ENCODE peak calls at places on chromosomes 13 and 19, in five cellular contexts. One of them, this sample, is unnamed.

GRCh38 chr13:40994581-40995230 is 24.4 kb downstream of the ELF1 start:
- DNase-seq in naive thymus-derived CD8-positive, alpha-beta T cell: no peak
- DNase-seq in AG08395: no peak
- DNase-seq in KBM-7: no peak
- DNase-seq in uterus: no peak
- DNase-seq in this sample: no peak

GRCh38 chr19:13998426-13998825 is 7.7 kb downstream of the RFX1 start:
- DNase-seq in KBM-7: no peak
- DNase-seq in AG08395: peak; percentile 1
- DNase-seq in uterus: no peak
- DNase-seq in naive thymus-derived CD8-positive, alpha-beta T cell: no peak
- DNase-seq in this sample: no peak

GRCh38 chr13:66518068-66518467 is 712.1 kb downstream of the PCDH9 start:
- DNase-seq in AG08395: no peak
- DNase-seq in naive thymus-derived CD8-positive, alpha-beta T cell: no peak
- DNase-seq in uterus: no peak
- DNase-seq in KBM-7: no peak
- DNase-seq in this sample: no peak

GRCh38 chr19:31334101-31334848 is 15.0 kb downstream of the TSHZ3 start:
- DNase-seq in uterus: no peak
- DNase-seq in KBM-7: no peak
- DNase-seq in naive thymus-derived CD8-positive, alpha-beta T cell: no peak
- DNase-seq in AG08395: no peak
- DNase-seq in this sample: peak; percentile 64

GRCh38 chr13:50793026-50793425 is 50.5 kb downstream of the DLEU7 start:
- DNase-seq in uterus: no peak
- DNase-seq in KBM-7: no peak
- DNase-seq in naive thymus-derived CD8-positive, alpha-beta T cell: no peak
- DNase-seq in AG08395: no peak
- DNase-seq in this sample: no peak

GRCh38 chr13:84366484-84366883 is 484.2 kb upstream of the SLITRK1 start:
- DNase-seq in KBM-7: no peak
- DNase-seq in naive thymus-derived CD8-positive, alpha-beta T cell: no peak
- DNase-seq in AG08395: no peak
- DNase-seq in uterus: no peak
- DNase-seq in this sample: no peak

GRCh38 chr19:10644351-10645007 is 9.7 kb upstream of the ILF3 start:
- DNase-seq in KBM-7: peak; percentile 82
- DNase-seq in AG08395: peak; percentile 94
- DNase-seq in uterus: peak; percentile 86
- DNase-seq in naive thymus-derived CD8-positive, alpha-beta T cell: peak; percentile 83
- DNase-seq in this sample: peak; percentile 76

GRCh38 chr13:21243045-21243842 is 66.8 kb downstream of the MRPL57 start:
- DNase-seq in KBM-7: no peak
- DNase-seq in naive thymus-derived CD8-positive, alpha-beta T cell: no peak
- DNase-seq in uterus: no peak
- DNase-seq in AG08395: no peak
- DNase-seq in this sample: no peak

GRCh38 chr13:42532561-42533335 is 41.2 kb upstream of the TNFSF11 start:
- DNase-seq in naive thymus-derived CD8-positive, alpha-beta T cell: no peak
- DNase-seq in AG08395: no peak
- DNase-seq in KBM-7: no peak
- DNase-seq in uterus: no peak
- DNase-seq in this sample: no peak

GRCh38 chr13:105774739-105775460 is 760.6 kb downstream of the EFNB2 start:
- DNase-seq in AG08395: no peak
- DNase-seq in uterus: no peak
- DNase-seq in KBM-7: no peak
- DNase-seq in naive thymus-derived CD8-positive, alpha-beta T cell: no peak
- DNase-seq in this sample: peak; percentile 91

GRCh38 chr19:17632577-17632976 is 55.6 kb downstream of the UNC13A start:
- DNase-seq in AG08395: no peak
- DNase-seq in naive thymus-derived CD8-positive, alpha-beta T cell: no peak
- DNase-seq in uterus: no peak
- DNase-seq in KBM-7: no peak
- DNase-seq in this sample: no peak

GRCh38 chr19:41702208-41702651 is 6.2 kb upstream of the CEACAM5 start:
- DNase-seq in AG08395: no peak
- DNase-seq in naive thymus-derived CD8-positive, alpha-beta T cell: no peak
- DNase-seq in KBM-7: no peak
- DNase-seq in uterus: no peak
- DNase-seq in this sample: peak; percentile 24

GRCh38 chr13:111853146-111853545 is 213.8 kb upstream of the SOX1 start:
- DNase-seq in AG08395: no peak
- DNase-seq in naive thymus-derived CD8-positive, alpha-beta T cell: no peak
- DNase-seq in KBM-7: no peak
- DNase-seq in uterus: no peak
- DNase-seq in this sample: no peak

GRCh38 chr13:102091231-102091630 is 310.6 kb downstream of the FGF14 start:
- DNase-seq in KBM-7: no peak
- DNase-seq in naive thymus-derived CD8-positive, alpha-beta T cell: no peak
- DNase-seq in uterus: no peak
- DNase-seq in AG08395: no peak
- DNase-seq in this sample: peak; percentile 68

GRCh38 chr19:41161903-41162302 is 31.1 kb upstream of the CYP2S1 start:
- DNase-seq in AG08395: no peak
- DNase-seq in KBM-7: no peak
- DNase-seq in uterus: no peak
- DNase-seq in naive thymus-derived CD8-positive, alpha-beta T cell: no peak
- DNase-seq in this sample: peak; percentile 30

GRCh38 chr19:16856091-16856490 is 26.9 kb downstream of the SIN3B start:
- DNase-seq in uterus: no peak
- DNase-seq in KBM-7: no peak
- DNase-seq in AG08395: no peak
- DNase-seq in naive thymus-derived CD8-positive, alpha-beta T cell: no peak
- DNase-seq in this sample: no peak

GRCh38 chr13:44796597-44797517 is 192.4 kb downstream of the NUFIP1 start:
- DNase-seq in naive thymus-derived CD8-positive, alpha-beta T cell: no peak
- DNase-seq in uterus: no peak
- DNase-seq in AG08395: no peak
- DNase-seq in KBM-7: peak; percentile 22
- DNase-seq in this sample: no peak

GRCh38 chr19:47499863-47500830 is 14.7 kb downstream of the NAPA start:
- DNase-seq in naive thymus-derived CD8-positive, alpha-beta T cell: no peak
- DNase-seq in KBM-7: no peak
- DNase-seq in AG08395: no peak
- DNase-seq in uterus: no peak
- DNase-seq in this sample: no peak

GRCh38 chr13:112901951-112902651 is 66.9 kb upstream of the MCF2L start:
- DNase-seq in naive thymus-derived CD8-positive, alpha-beta T cell: no peak
- DNase-seq in uterus: no peak
- DNase-seq in KBM-7: no peak
- DNase-seq in AG08395: no peak
- DNase-seq in this sample: no peak

GRCh38 chr19:12899891-12900518 is 9.0 kb downstream of the GCDH start:
- DNase-seq in AG08395: no peak
- DNase-seq in KBM-7: no peak
- DNase-seq in naive thymus-derived CD8-positive, alpha-beta T cell: no peak
- DNase-seq in uterus: no peak
- DNase-seq in this sample: no peak

GRCh38 chr13:37531054-37531453 is 67.5 kb downstream of the POSTN start:
- DNase-seq in AG08395: no peak
- DNase-seq in uterus: no peak
- DNase-seq in naive thymus-derived CD8-positive, alpha-beta T cell: no peak
- DNase-seq in KBM-7: no peak
- DNase-seq in this sample: peak; percentile 33

GRCh38 chr13:30743319-30744055 is 8.1 kb downstream of the ALOX5AP start:
- DNase-seq in naive thymus-derived CD8-positive, alpha-beta T cell: no peak
- DNase-seq in AG08395: peak; percentile 96
- DNase-seq in uterus: peak; percentile 37
- DNase-seq in KBM-7: no peak
- DNase-seq in this sample: peak; percentile 98

GRCh38 chr19:33368074-33368864 is 5.2 kb upstream of the CEBPG start:
- DNase-seq in AG08395: peak; percentile 39
- DNase-seq in naive thymus-derived CD8-positive, alpha-beta T cell: no peak
- DNase-seq in KBM-7: no peak
- DNase-seq in uterus: no peak
- DNase-seq in this sample: peak; percentile 81

GRCh38 chr13:25046985-25047660 is 48.8 kb upstream of the PABPC3 start:
- DNase-seq in AG08395: peak; percentile 7
- DNase-seq in naive thymus-derived CD8-positive, alpha-beta T cell: no peak
- DNase-seq in KBM-7: no peak
- DNase-seq in uterus: no peak
- DNase-seq in this sample: peak; percentile 36

GRCh38 chr19:49799798-49800376 is 13.2 kb downstream of the FUZ start:
- DNase-seq in AG08395: no peak
- DNase-seq in naive thymus-derived CD8-positive, alpha-beta T cell: no peak
- DNase-seq in KBM-7: peak; percentile 15
- DNase-seq in uterus: no peak
- DNase-seq in this sample: no peak

GRCh38 chr13:111491659-111492058 is 171.2 kb downstream of the TEX29 start:
- DNase-seq in naive thymus-derived CD8-positive, alpha-beta T cell: no peak
- DNase-seq in uterus: peak; percentile 0
- DNase-seq in KBM-7: no peak
- DNase-seq in AG08395: no peak
- DNase-seq in this sample: no peak

GRCh38 chr13:38462605-38463004 is 113.0 kb downstream of the UFM1 start:
- DNase-seq in AG08395: no peak
- DNase-seq in KBM-7: no peak
- DNase-seq in naive thymus-derived CD8-positive, alpha-beta T cell: no peak
- DNase-seq in uterus: no peak
- DNase-seq in this sample: no peak

GRCh38 chr19:29389495-29389894 is 136.3 kb upstream of the VSTM2B start:
- DNase-seq in uterus: no peak
- DNase-seq in naive thymus-derived CD8-positive, alpha-beta T cell: no peak
- DNase-seq in KBM-7: no peak
- DNase-seq in AG08395: no peak
- DNase-seq in this sample: no peak

GRCh38 chr13:113883314-113883811 is 19.5 kb upstream of the GAS6 start:
- DNase-seq in AG08395: no peak
- DNase-seq in KBM-7: no peak
- DNase-seq in uterus: no peak
- DNase-seq in naive thymus-derived CD8-positive, alpha-beta T cell: no peak
- DNase-seq in this sample: no peak

GRCh38 chr13:112984954-112985802 is 16.2 kb downstream of the MCF2L start:
- DNase-seq in uterus: no peak
- DNase-seq in naive thymus-derived CD8-positive, alpha-beta T cell: no peak
- DNase-seq in AG08395: no peak
- DNase-seq in KBM-7: no peak
- DNase-seq in this sample: no peak

GRCh38 chr19:53157601-53158000 is 1.3 kb downstream of the ZNF347 start:
- DNase-seq in AG08395: no peak
- DNase-seq in naive thymus-derived CD8-positive, alpha-beta T cell: no peak
- DNase-seq in KBM-7: no peak
- DNase-seq in uterus: no peak
- DNase-seq in this sample: no peak

GRCh38 chr13:113646376-113646775 is 11.6 kb downstream of the ATP4B start:
- DNase-seq in uterus: no peak
- DNase-seq in naive thymus-derived CD8-positive, alpha-beta T cell: no peak
- DNase-seq in AG08395: no peak
- DNase-seq in KBM-7: no peak
- DNase-seq in this sample: no peak

GRCh38 chr19:5654931-5655330 is 25.4 kb downstream of the MICOS13 start:
- DNase-seq in AG08395: no peak
- DNase-seq in KBM-7: no peak
- DNase-seq in uterus: no peak
- DNase-seq in naive thymus-derived CD8-positive, alpha-beta T cell: no peak
- DNase-seq in this sample: no peak

GRCh38 chr19:34319230-34319585 is 45.8 kb upstream of the GPI start:
- DNase-seq in uterus: no peak
- DNase-seq in naive thymus-derived CD8-positive, alpha-beta T cell: no peak
- DNase-seq in KBM-7: no peak
- DNase-seq in AG08395: no peak
- DNase-seq in this sample: no peak

GRCh38 chr19:49894879-49895565 is 1.7 kb downstream of the IL4I1 start:
- DNase-seq in KBM-7: no peak
- DNase-seq in naive thymus-derived CD8-positive, alpha-beta T cell: no peak
- DNase-seq in uterus: no peak
- DNase-seq in AG08395: no peak
- DNase-seq in this sample: no peak

GRCh38 chr19:10431254-10431942 is 11.1 kb downstream of the PDE4A start:
- DNase-seq in KBM-7: no peak
- DNase-seq in naive thymus-derived CD8-positive, alpha-beta T cell: peak; percentile 64
- DNase-seq in AG08395: no peak
- DNase-seq in uterus: peak; percentile 31
- DNase-seq in this sample: peak; percentile 54

GRCh38 chr13:57311009-57311586 is 144.1 kb downstream of the PRR20E start:
- DNase-seq in naive thymus-derived CD8-positive, alpha-beta T cell: no peak
- DNase-seq in uterus: no peak
- DNase-seq in KBM-7: no peak
- DNase-seq in AG08395: no peak
- DNase-seq in this sample: no peak

GRCh38 chr19:31448221-31448657 is 99.0 kb upstream of the TSHZ3 start:
- DNase-seq in KBM-7: no peak
- DNase-seq in uterus: peak; percentile 77
- DNase-seq in naive thymus-derived CD8-positive, alpha-beta T cell: no peak
- DNase-seq in AG08395: peak; percentile 93
- DNase-seq in this sample: peak; percentile 63

GRCh38 chr19:58001895-58002369 is 688 bp downstream of the ZNF606 start:
- DNase-seq in KBM-7: no peak
- DNase-seq in naive thymus-derived CD8-positive, alpha-beta T cell: no peak
- DNase-seq in AG08395: peak; percentile 7
- DNase-seq in uterus: no peak
- DNase-seq in this sample: peak; percentile 8